ENCODE peak calls at places on chromosomes 1 and 21, in ten cellular contexts. O is SK-N-DZ, I is uterus, N is RCC 7860, K is sigmoid colon, L is NCI-H1105 treated with DMSO at 0.1 percent for 48 hours, J is WTC11, C is astrocyte of the spinal cord, U is astrocyte, F is HS-5. G is an unnamed sample.

GRCh38 chr1:44811714-44812151 is 3.4 kb downstream of the BTBD19 start:
- DNase-seq in L (no peak), C (peak; percentile 90), J (no peak), U (peak; percentile 88), I (no peak), K (peak; percentile 65), N (peak; percentile 55), F (no peak), O (no peak), G (no peak)

GRCh38 chr1:13587256-13588030 is 3.8 kb downstream of the PDPN start:
- DNase-seq in F (no peak), N (no peak), K (no peak), J (no peak), I (no peak), L (no peak), U (peak; percentile 57), C (peak; percentile 2), O (no peak), G (no peak)

GRCh38 chr1:118992426-118992825 is 4.3 kb upstream of the TBX15 start:
- DNase-seq in J (no peak), K (no peak), U (no peak), O (no peak), C (no peak), N (no peak), L (no peak), I (no peak), F (no peak), G (no peak)

GRCh38 chr1:246651012-246651411 is 73.2 kb upstream of the SCCPDH start:
- DNase-seq in L (peak; percentile 3), U (no peak), I (no peak), F (no peak), K (no peak), C (no peak), N (no peak), J (no peak), O (no peak), G (peak; percentile 15)

GRCh38 chr1:151972533-151973270 is 21.0 kb downstream of the S100A10 start:
- DNase-seq in K (peak; percentile 70), F (no peak), C (peak; percentile 87), L (peak; percentile 52), J (no peak), O (no peak), N (peak; percentile 82), U (peak; percentile 93), I (peak; percentile 70), G (no peak)

GRCh38 chr1:38598118-38598517 is 261.5 kb downstream of the RRAGC start:
- DNase-seq in K (no peak), N (no peak), L (no peak), J (no peak), U (no peak), I (no peak), F (no peak), C (no peak), O (no peak), G (no peak)

GRCh38 chr21:29558331-29558730 is 259.6 kb downstream of the BACH1 start:
- DNase-seq in J (no peak), L (no peak), U (no peak), K (no peak), C (no peak), N (no peak), I (no peak), O (no peak), F (no peak), G (no peak)

GRCh38 chr21:29499734-29500343 is 201.1 kb downstream of the BACH1 start:
- DNase-seq in F (no peak), C (peak; percentile 26), N (peak; percentile 18), U (no peak), O (peak; percentile 26), K (no peak), J (peak; percentile 74), L (peak; percentile 5), I (no peak), G (peak; percentile 7)

GRCh38 chr1:22587247-22587646 is 24.0 kb downstream of the EPHA8 start:
- DNase-seq in J (no peak), K (no peak), F (no peak), U (no peak), C (no peak), L (no peak), O (no peak), I (no peak), N (no peak), G (no peak)

GRCh38 chr1:227131193-227131592 is 187.1 kb downstream of the CDC42BPA start:
- DNase-seq in N (peak; percentile 18), L (no peak), U (peak; percentile 25), F (peak; percentile 28), J (no peak), O (peak; percentile 4), I (no peak), C (peak; percentile 44), K (no peak), G (no peak)